ENCODE peak calls at places on chromosomes 12 and 14, in seven cellular contexts. Z is Peyer's patch, Q is A549, N is esophagus muscularis mucosa, R is uterus, F is breast epithelium, E is right lobe of liver. P is an unnamed sample.

GRCh38 chr12:124774462-124775167 is 89.0 kb downstream of the SCARB1 start:
- DNase-seq in N (no peak), Z (no peak), F (no peak), E (no peak), R (peak; percentile 63), Q (no peak), P (no peak)

GRCh38 chr12:125683748-125684381 is 618.6 kb downstream of the AACS start:
- DNase-seq in F (no peak), E (peak; percentile 83), Q (peak; percentile 8), N (peak; percentile 72), Z (no peak), R (no peak), P (no peak)

GRCh38 chr14:39034481-39035296 is 68.3 kb downstream of the SEC23A start:
- DNase-seq in F (no peak), R (no peak), E (no peak), Q (peak; percentile 22), N (no peak), Z (no peak), P (no peak)

GRCh38 chr14:52906141-52906601 is 44.7 kb downstream of the FERMT2 start:
- DNase-seq in Z (no peak), E (no peak), N (no peak), Q (peak; percentile 61), F (no peak), R (no peak), P (no peak)

GRCh38 chr12:107522692-107523477 is 162.7 kb upstream of the PWP1 start:
- DNase-seq in N (no peak), Z (no peak), F (no peak), E (no peak), Q (peak; percentile 40), R (no peak), P (no peak)

GRCh38 chr12:106760184-106760531 is 14.3 kb upstream of the RIC8B start:
- DNase-seq in E (no peak), Q (no peak), N (no peak), F (no peak), Z (no peak), R (no peak), P (no peak)

GRCh38 chr12:109944975-109945374 is 44.9 kb downstream of the TCHP start:
- DNase-seq in E (no peak), N (no peak), Q (peak; percentile 23), R (no peak), F (no peak), Z (no peak), P (peak; percentile 35)

GRCh38 chr14:24264298-24264697 is 1.3 kb upstream of the TGM1 start:
- DNase-seq in Z (no peak), R (no peak), N (no peak), Q (no peak), F (no peak), E (no peak), P (no peak)

GRCh38 chr14:51410846-51411245 is 170.8 kb downstream of the TMX1 start:
- DNase-seq in Q (no peak), F (no peak), N (no peak), R (no peak), Z (no peak), E (no peak), P (no peak)

GRCh38 chr12:82838123-82838522 is 151.4 kb downstream of the TMTC2 start:
- DNase-seq in E (no peak), Q (no peak), Z (no peak), N (no peak), F (no peak), R (no peak), P (no peak)

GRCh38 chr12:7661741-7662140 is 4.0 kb downstream of the APOBEC1 start:
- DNase-seq in F (no peak), E (no peak), Z (no peak), Q (no peak), R (no peak), N (no peak), P (no peak)

GRCh38 chr12:265096-265495 is 2.5 kb upstream of the SLC6A13 start:
- DNase-seq in R (no peak), Z (no peak), Q (no peak), E (no peak), F (no peak), N (no peak), P (no peak)

GRCh38 chr14:69543341-69544249 is 31.1 kb downstream of the CCDC177 start:
- DNase-seq in E (no peak), F (no peak), Q (peak; percentile 80), Z (no peak), R (no peak), N (no peak), P (peak; percentile 67)

GRCh38 chr12:47067778-47068431 is 11.5 kb upstream of the PCED1B start:
- DNase-seq in Z (no peak), N (no peak), E (no peak), F (no peak), R (no peak), Q (no peak), P (no peak)

GRCh38 chr12:89154743-89155530 is 197.4 kb downstream of the DUSP6 start:
- DNase-seq in Q (no peak), N (no peak), E (no peak), R (no peak), Z (no peak), F (no peak), P (no peak)

GRCh38 chr12:47156167-47156736 is 76.5 kb upstream of the AMIGO2 start:
- DNase-seq in Q (peak; percentile 73), E (no peak), Z (no peak), R (peak; percentile 31), N (no peak), F (no peak), P (peak; percentile 30)

GRCh38 chr14:41490323-41490722 is 116.4 kb upstream of the LRFN5 start:
- DNase-seq in R (no peak), N (no peak), E (no peak), Q (no peak), Z (no peak), F (no peak), P (no peak)

GRCh38 chr12:15581006-15581405 is 208.2 kb downstream of the EPS8 start:
- DNase-seq in R (no peak), Z (no peak), N (no peak), Q (no peak), E (no peak), F (no peak), P (no peak)

GRCh38 chr14:76518366-76518765 is 142.4 kb downstream of the ESRRB start:
- DNase-seq in R (no peak), Q (no peak), E (no peak), N (no peak), Z (no peak), F (no peak), P (no peak)
- TF ChIP-seq CTCF in R (no peak), Q (no peak), E (no peak), N (no peak), Z (no peak), F (no peak), P (no peak)

GRCh38 chr12:6426882-6427671 is 17.7 kb upstream of the CD27 start:
- DNase-seq in R (no peak), Z (no peak), N (no peak), F (no peak), E (peak; percentile 31), Q (no peak), P (no peak)

GRCh38 chr12:6430990-6431353 is 13.8 kb upstream of the CD27 start:
- DNase-seq in R (peak; percentile 29), Q (no peak), E (peak; percentile 11), F (no peak), Z (no peak), N (no peak), P (no peak)

GRCh38 chr12:6432991-6433390 is 11.8 kb upstream of the CD27 start:
- DNase-seq in Z (no peak), F (no peak), Q (no peak), R (no peak), N (no peak), E (no peak), P (no peak)

GRCh38 chr12:6428326-6428725 is 16.4 kb upstream of the CD27 start:
- DNase-seq in R (no peak), Q (no peak), E (no peak), N (no peak), F (no peak), Z (no peak), P (no peak)

DNA sequence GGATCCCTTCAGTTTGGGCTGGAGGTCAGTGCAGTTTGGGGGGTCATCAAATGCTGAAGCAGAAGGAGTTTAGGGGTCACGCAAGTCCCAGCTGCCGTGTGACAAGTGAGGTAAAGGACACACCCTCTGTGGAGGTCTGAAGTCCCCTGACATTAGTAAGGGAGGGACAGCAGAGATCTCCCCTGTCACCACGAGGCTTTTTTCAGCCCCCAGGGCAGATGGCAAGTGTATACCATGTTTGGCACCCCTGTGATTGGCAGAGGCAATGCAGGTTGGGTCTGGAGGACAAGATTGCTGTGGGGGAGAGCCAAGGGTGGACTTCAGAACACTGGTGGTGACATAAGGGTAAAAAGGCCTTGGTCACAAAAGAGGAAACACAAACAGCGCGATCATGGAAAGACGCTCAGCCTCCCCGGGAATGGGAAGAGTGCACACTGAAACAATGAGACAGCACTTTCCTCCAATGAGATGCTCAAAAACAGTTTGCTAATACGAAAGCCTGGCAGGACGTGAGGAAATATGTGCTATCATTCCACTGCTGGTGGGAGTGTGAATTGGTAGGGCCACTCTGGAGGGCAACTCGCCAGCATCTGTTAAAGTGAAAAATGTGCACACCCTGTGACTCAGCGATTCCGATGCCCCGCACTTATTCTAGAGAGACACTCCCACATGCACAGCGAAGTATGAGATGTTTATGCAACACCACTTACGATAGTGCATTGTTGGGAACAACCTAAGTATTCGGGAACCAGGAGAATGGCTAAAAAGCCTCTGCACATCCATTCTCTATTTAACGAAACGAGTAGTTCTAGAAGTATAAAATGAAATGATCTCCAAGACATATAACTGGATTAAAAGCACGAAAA is 14.4 kb upstream of the CD27 start:
- DNase-seq in E (peak; percentile 59), R (peak; percentile 97), F (no peak), N (peak; percentile 95), Q (peak; percentile 100), Z (peak; percentile 68), P (peak; percentile 69)
- TF ChIP-seq POLR2A in E (no peak), R (no peak), F (no peak), N (no peak), Q (peak; percentile 15), Z (no peak), P (no peak)

GRCh38 chr12:2344892-2345291 is 292.1 kb downstream of the CACNA1C start:
- DNase-seq in F (no peak), Z (no peak), Q (no peak), N (no peak), R (peak; percentile 13), E (no peak), P (no peak)
- H3K4me1 ChIP-seq in F (no peaks in the 10 kb centered on the region), Z (no peaks in the 10 kb centered on the region), Q (no peaks in the 10 kb centered on the region), N (peaks cover 96% of the 10 kb centered on the region), R (peaks cover 7% of the 10 kb centered on the region), E (no peaks in the 10 kb centered on the region), P (peaks cover 72% of the 10 kb centered on the region)

GRCh38 chr12:100266802-100267602 is at the start of the genes DEPDC4 and SCYL2:
- DNase-seq in Q (peak; percentile 98), N (peak; percentile 99), E (peak; percentile 98), F (peak; percentile 94), R (peak; percentile 97), Z (peak; percentile 97), P (peak; percentile 95)
- TF ChIP-seq CTCF in Q (no peak), N (no peak), E (peak; percentile 12), F (no peak), R (no peak), Z (no peak), P (no peak)